ENCODE peak calls at places on chromosomes 2 and 18, in ten cellular contexts. D is activated CD4-positive, alpha-beta T cell treated with anti-CD3 and anti-CD28 coated beads, Interleukin-2, amount 50 U/mL, for 48 hours; T is lower leg skin; I is central memory CD4-positive, alpha-beta T cell; R is stimulated activated CD4-positive, alpha-beta T cell treated with anti-CD3 and anti-CD28 coated beads, Interleukin-1b, Interleukin-23, amount 100 ng/mL, for 1 hour; Z is activated naive CD4-positive, alpha-beta T cell treated with anti-CD3 and anti-CD28 coated beads, Interleukin-2, amount 10 ng/mL, durations not matched to agents 7 days and 5 days; O is activated T-helper 1 cell treated with anti-CD3 and anti-CD28 coated beads, Interleukin-12 subunit alpha, Interleukin-12 subunit beta, Interleukin-2, Interleukin-4 antibody, amounts not matched to agents 30 ng/mL and 10 ng/mL and 1 ng/mL, durations not matched to agents 14 hours and 24 hours and 36 hours; L is tibial artery; W is astrocyte of the hippocampus; V is A172. H is an unnamed sample.

GRCh38 chr2:10584843-10585475 is 104.8 kb downstream of the NOL10 start:
- DNase-seq in D (no peak), T (no peak), I (no peak), R (no peak), Z (no peak), O (no peak), L (no peak), W (peak), V (peak), H (peak)

GRCh38 chr2:218883491-218884490 is 3.1 kb downstream of the WNT10A start:
- DNase-seq in D (no peak), T (no peak), I (peak), R (no peak), Z (no peak), O (no peak), L (no peak), W (no peak), V (no peak), H (no peak)

GRCh38 chr2:10490806-10491291 is 42.7 kb upstream of the ODC1 start:
- DNase-seq in D (no peak), T (no peak), I (no peak), R (no peak), Z (no peak), O (no peak), L (peak), W (no peak), V (no peak), H (no peak)

GRCh38 chr2:17309741-17310339 is 208.4 kb downstream of the RAD51AP2 start:
- DNase-seq in D (peak), T (no peak), I (no peak), R (no peak), Z (no peak), O (no peak), L (no peak), W (peak), V (peak), H (peak)

GRCh38 chr2:240876035-240876474 is 7.4 kb downstream of the AGXT start:
- DNase-seq in D (no peak), T (no peak), I (no peak), R (no peak), Z (no peak), O (no peak), L (no peak), W (no peak), V (no peak), H (no peak)

GRCh38 chr2:218566296-218566695 is 1.9 kb downstream of the USP37 start:
- DNase-seq in D (no peak), T (no peak), I (no peak), R (no peak), Z (no peak), O (no peak), L (no peak), W (no peak), V (no peak), H (no peak)

GRCh38 chr2:237297421-237298155 is 116.4 kb downstream of the COL6A3 start:
- DNase-seq in D (no peak), T (no peak), I (no peak), R (no peak), Z (no peak), O (no peak), L (no peak), W (peak), V (no peak), H (no peak)

GRCh38 chr2:207219716-207220414 is 54.1 kb upstream of the KLF7 start:
- DNase-seq in D (no peak), T (no peak), I (no peak), R (no peak), Z (no peak), O (no peak), L (no peak), W (peak), V (peak), H (no peak)

GRCh38 chr2:47288864-47289263 is 114.1 kb upstream of the MSH2 start:
- DNase-seq in D (no peak), T (no peak), I (no peak), R (no peak), Z (no peak), O (no peak), L (no peak), W (peak), V (peak), H (no peak)

GRCh38 chr2:121242175-121242875 is 42.7 kb downstream of the TFCP2L1 start:
- DNase-seq in D (no peak), T (no peak), I (no peak), R (no peak), Z (no peak), O (no peak), L (peak), W (no peak), V (no peak), H (no peak)

GRCh38 chr18:13003466-13003896 is 12.3 kb downstream of the CEP192 start:
- DNase-seq in D (no peak), T (no peak), I (no peak), R (no peak), Z (peak), O (no peak), L (no peak), W (peak), V (peak), H (peak)

H was measured in mesendoderm.